ENCODE peak calls at places on chromosomes 5 and 9, in six cellular contexts. V, M, C, F, E and R are unnamed samples.

GRCh38 chr9:5922192-5922591 is 31.5 kb downstream of the MLANA start:
- DNase-seq in C (no peak), M (no peak), V (no peak), E (no peak), F (no peak), R (no peak)

GRCh38 chr9:25658587-25658986 is 19.7 kb downstream of the TUSC1 start:
- DNase-seq in E (no peak), V (no peak), F (no peak), M (no peak), C (no peak), R (no peak)

GRCh38 chr5:119745976-119746375 is 116.6 kb downstream of the FAM170A start:
- DNase-seq in V (no peak), F (no peak), E (no peak), M (no peak), C (no peak), R (no peak)

GRCh38 chr9:127185931-127186781 is 63.7 kb upstream of the ANGPTL2 start:
- DNase-seq in V (no peak), E (peak), C (peak), M (peak), F (no peak), R (peak)

GRCh38 chr9:124017064-124017928 is 5.7 kb downstream of the LHX2 start:
- DNase-seq in F (no peak), E (no peak), V (no peak), C (no peak), M (no peak), R (no peak)

GRCh38 chr5:54329731-54330709 is 19.6 kb upstream of the ARL15 start:
- DNase-seq in E (no peak), C (no peak), F (no peak), V (no peak), M (peak), R (no peak)

GRCh38 chr5:113020461-113021273 is 44.1 kb downstream of the DCP2 start:
- DNase-seq in C (no peak), F (no peak), M (no peak), E (no peak), V (no peak), R (no peak)

GRCh38 chr9:96720435-96720834 is 57.5 kb downstream of the ZNF510 start:
- DNase-seq in E (no peak), M (no peak), F (no peak), C (no peak), V (no peak), R (no peak)

GRCh38 chr9:89463986-89464901 is 33.7 kb downstream of the SEMA4D start:
- DNase-seq in C (no peak), F (peak), M (no peak), E (no peak), V (no peak), R (no peak)

GRCh38 chr9:17962747-17963146 is 383.9 kb downstream of the SH3GL2 start:
- DNase-seq in M (no peak), E (no peak), V (no peak), C (no peak), F (no peak), R (no peak)

GRCh38 chr9:130696139-130696650 is 2.6 kb downstream of the EXOSC2 start:
- DNase-seq in F (no peak), V (no peak), E (no peak), M (no peak), C (no peak), R (no peak)

GRCh38 chr9:133227242-133227860 is 18.3 kb upstream of the OBP2B start:
- DNase-seq in F (no peak), C (no peak), M (no peak), E (no peak), V (peak), R (no peak)

GRCh38 chr5:9529041-9529480 is 16.8 kb downstream of the SEMA5A start:
- DNase-seq in F (no peak), M (no peak), C (no peak), E (peak), V (no peak), R (no peak)

GRCh38 chr9:108622467-108622866 is 233.3 kb downstream of the ACTL7B start:
- DNase-seq in V (no peak), F (no peak), E (no peak), M (peak), C (no peak), R (no peak)

GRCh38 chr5:8081179-8081578 is 212.2 kb downstream of the MTRR start:
- DNase-seq in M (no peak), C (no peak), E (no peak), F (no peak), V (no peak), R (no peak)

GRCh38 chr5:21152611-21153010 is 1164.6 kb upstream of the CDH18 start:
- DNase-seq in C (no peak), F (peak), V (no peak), M (peak), E (no peak), R (no peak)

GRCh38 chr9:16053131-16053530 is 500.3 kb downstream of the CCDC171 start:
- DNase-seq in V (peak), E (no peak), M (no peak), C (no peak), F (no peak), R (no peak)

GRCh38 chr9:38620483-38621433 is at the start of gene ANKRD18A:
- DNase-seq in E (peak), C (peak), V (no peak), M (no peak), F (no peak), R (peak)

GRCh38 chr5:10324519-10325370 is 17.0 kb upstream of the CMBL start:
- DNase-seq in C (no peak), M (no peak), F (no peak), V (peak), E (no peak), R (no peak)

GRCh38 chr9:93123561-93124283 is 10.3 kb downstream of the NINJ1 start:
- DNase-seq in M (no peak), F (no peak), E (peak), V (no peak), C (no peak), R (no peak)

GRCh38 chr5:135024956-135025729 is 8.9 kb downstream of the PITX1 start:
- DNase-seq in C (no peak), M (no peak), V (no peak), F (no peak), E (no peak), R (no peak)